ENCODE peak calls at places on chromosomes 16 and 17, in eight cellular contexts. One of them, this sample, is unnamed.

GRCh38 chr17:57862990-57863667 is 13.3 kb upstream of the MRPS23 start:
- DNase-seq in cardiac muscle cell: no peak
- DNase-seq in heart left ventricle: no peak
- DNase-seq in AG04450: no peak
- DNase-seq in astrocyte of the spinal cord: no peak
- DNase-seq in retinal pigment epithelial cell: no peak
- DNase-seq in MM.1S: no peak
- DNase-seq in AG09309: no peak
- DNase-seq in this sample: no peak

GRCh38 chr17:45848405-45848804 is 3.7 kb downstream of the SPPL2C start:
- DNase-seq in AG09309: no peak
- DNase-seq in AG04450: no peak
- DNase-seq in retinal pigment epithelial cell: no peak
- DNase-seq in cardiac muscle cell: no peak
- DNase-seq in astrocyte of the spinal cord: no peak
- DNase-seq in MM.1S: no peak
- DNase-seq in heart left ventricle: no peak
- DNase-seq in this sample: no peak

GRCh38 chr16:81189100-81189664 is 49.3 kb upstream of the BCO1 start:
- DNase-seq in astrocyte of the spinal cord: no peak
- DNase-seq in MM.1S: no peak
- DNase-seq in AG09309: peak
- DNase-seq in retinal pigment epithelial cell: peak
- DNase-seq in AG04450: peak
- DNase-seq in cardiac muscle cell: peak
- DNase-seq in heart left ventricle: peak
- DNase-seq in this sample: no peak

GRCh38 chr16:69130461-69130860 is 1.9 kb downstream of the CHTF8 start:
- DNase-seq in AG04450: no peak
- DNase-seq in retinal pigment epithelial cell: no peak
- DNase-seq in heart left ventricle: no peak
- DNase-seq in MM.1S: no peak
- DNase-seq in AG09309: no peak
- DNase-seq in astrocyte of the spinal cord: no peak
- DNase-seq in cardiac muscle cell: no peak
- DNase-seq in this sample: no peak

GRCh38 chr16:14489460-14489859 is 140.6 kb downstream of the PARN start:
- DNase-seq in AG04450: no peak
- DNase-seq in heart left ventricle: no peak
- DNase-seq in retinal pigment epithelial cell: no peak
- DNase-seq in astrocyte of the spinal cord: no peak
- DNase-seq in AG09309: no peak
- DNase-seq in cardiac muscle cell: peak
- DNase-seq in MM.1S: no peak
- DNase-seq in this sample: peak

GRCh38 chr17:41939044-41939695 is 8.8 kb downstream of the ODAD4 start:
- DNase-seq in AG09309: no peak
- DNase-seq in heart left ventricle: no peak
- DNase-seq in AG04450: no peak
- DNase-seq in MM.1S: no peak
- DNase-seq in astrocyte of the spinal cord: no peak
- DNase-seq in retinal pigment epithelial cell: no peak
- DNase-seq in cardiac muscle cell: no peak
- DNase-seq in this sample: no peak

GRCh38 chr17:81734405-81735055 is 22.4 kb downstream of the SLC25A10 start:
- DNase-seq in AG04450: no peak
- DNase-seq in cardiac muscle cell: no peak
- DNase-seq in MM.1S: no peak
- DNase-seq in AG09309: no peak
- DNase-seq in astrocyte of the spinal cord: no peak
- DNase-seq in heart left ventricle: no peak
- DNase-seq in retinal pigment epithelial cell: no peak
- DNase-seq in this sample: no peak

GRCh38 chr17:47615766-47616424 is 33.8 kb upstream of the KPNB1 start:
- DNase-seq in cardiac muscle cell: peak
- DNase-seq in heart left ventricle: no peak
- DNase-seq in AG04450: no peak
- DNase-seq in retinal pigment epithelial cell: no peak
- DNase-seq in AG09309: peak
- DNase-seq in MM.1S: peak
- DNase-seq in astrocyte of the spinal cord: peak
- DNase-seq in this sample: peak

GRCh38 chr17:32875904-32876413 is 965 bp downstream of the MYO1D start:
- DNase-seq in retinal pigment epithelial cell: no peak
- DNase-seq in cardiac muscle cell: peak
- DNase-seq in heart left ventricle: no peak
- DNase-seq in AG04450: no peak
- DNase-seq in MM.1S: peak
- DNase-seq in AG09309: no peak
- DNase-seq in astrocyte of the spinal cord: peak
- DNase-seq in this sample: no peak

GRCh38 chr17:1076299-1076981 is 79.5 kb downstream of the TIMM22 start:
- DNase-seq in cardiac muscle cell: no peak
- DNase-seq in astrocyte of the spinal cord: no peak
- DNase-seq in MM.1S: peak
- DNase-seq in AG09309: no peak
- DNase-seq in retinal pigment epithelial cell: no peak
- DNase-seq in heart left ventricle: no peak
- DNase-seq in AG04450: no peak
- DNase-seq in this sample: no peak

GRCh38 chr17:39627717-39628516 is 1.2 kb downstream of the PPP1R1B start:
- DNase-seq in AG04450: no peak
- DNase-seq in MM.1S: no peak
- DNase-seq in heart left ventricle: no peak
- DNase-seq in astrocyte of the spinal cord: no peak
- DNase-seq in retinal pigment epithelial cell: no peak
- DNase-seq in cardiac muscle cell: no peak
- DNase-seq in AG09309: no peak
- DNase-seq in this sample: no peak

GRCh38 chr17:35742496-35742895 is 10.5 kb downstream of the GAS2L2 start:
- DNase-seq in MM.1S: no peak
- DNase-seq in AG04450: no peak
- DNase-seq in retinal pigment epithelial cell: no peak
- DNase-seq in cardiac muscle cell: no peak
- DNase-seq in heart left ventricle: no peak
- DNase-seq in astrocyte of the spinal cord: no peak
- DNase-seq in AG09309: no peak
- DNase-seq in this sample: no peak

GRCh38 chr16:78563905-78564304 is 464.5 kb downstream of the WWOX start:
- DNase-seq in retinal pigment epithelial cell: peak
- DNase-seq in AG09309: no peak
- DNase-seq in heart left ventricle: no peak
- DNase-seq in astrocyte of the spinal cord: no peak
- DNase-seq in cardiac muscle cell: no peak
- DNase-seq in AG04450: no peak
- DNase-seq in MM.1S: peak
- DNase-seq in this sample: no peak

GRCh38 chr17:62649570-62649969 is 22.1 kb downstream of the MRC2 start:
- DNase-seq in MM.1S: no peak
- DNase-seq in AG09309: no peak
- DNase-seq in astrocyte of the spinal cord: no peak
- DNase-seq in retinal pigment epithelial cell: no peak
- DNase-seq in AG04450: no peak
- DNase-seq in cardiac muscle cell: no peak
- DNase-seq in heart left ventricle: no peak
- DNase-seq in this sample: no peak

GRCh38 chr17:73639322-73639721 is 4.9 kb downstream of the SDK2 start:
- DNase-seq in retinal pigment epithelial cell: no peak
- DNase-seq in MM.1S: no peak
- DNase-seq in astrocyte of the spinal cord: peak
- DNase-seq in AG09309: no peak
- DNase-seq in heart left ventricle: no peak
- DNase-seq in cardiac muscle cell: no peak
- DNase-seq in AG04450: no peak
- DNase-seq in this sample: no peak

GRCh38 chr17:64617125-64617780 is 44.9 kb downstream of the SMURF2 start:
- DNase-seq in retinal pigment epithelial cell: no peak
- DNase-seq in AG04450: no peak
- DNase-seq in cardiac muscle cell: no peak
- DNase-seq in astrocyte of the spinal cord: no peak
- DNase-seq in heart left ventricle: no peak
- DNase-seq in MM.1S: no peak
- DNase-seq in AG09309: no peak
- DNase-seq in this sample: no peak

GRCh38 chr17:27526603-27527002 is 70.4 kb downstream of the KSR1 start:
- DNase-seq in AG09309: no peak
- DNase-seq in MM.1S: no peak
- DNase-seq in astrocyte of the spinal cord: peak
- DNase-seq in cardiac muscle cell: peak
- DNase-seq in AG04450: no peak
- DNase-seq in retinal pigment epithelial cell: no peak
- DNase-seq in heart left ventricle: peak
- DNase-seq in this sample: peak

GRCh38 chr17:62792122-62792800 is 15.9 kb downstream of the MARCHF10 start:
- DNase-seq in astrocyte of the spinal cord: peak
- DNase-seq in heart left ventricle: no peak
- DNase-seq in AG09309: peak
- DNase-seq in AG04450: peak
- DNase-seq in MM.1S: no peak
- DNase-seq in retinal pigment epithelial cell: peak
- DNase-seq in cardiac muscle cell: peak
- DNase-seq in this sample: no peak

GRCh38 chr16:83002351-83003334 is 375.9 kb downstream of the CDH13 start:
- DNase-seq in AG04450: peak
- DNase-seq in MM.1S: no peak
- DNase-seq in astrocyte of the spinal cord: peak
- DNase-seq in cardiac muscle cell: peak
- DNase-seq in retinal pigment epithelial cell: no peak
- DNase-seq in heart left ventricle: no peak
- DNase-seq in AG09309: no peak
- DNase-seq in this sample: no peak

GRCh38 chr16:86521236-86522197 is 11.2 kb downstream of the FOXF1 start:
- DNase-seq in heart left ventricle: no peak
- DNase-seq in retinal pigment epithelial cell: no peak
- DNase-seq in AG09309: no peak
- DNase-seq in AG04450: no peak
- DNase-seq in MM.1S: no peak
- DNase-seq in cardiac muscle cell: no peak
- DNase-seq in astrocyte of the spinal cord: no peak
- DNase-seq in this sample: no peak

GRCh38 chr17:49438439-49438861 is 23.8 kb upstream of the PHB1 start:
- DNase-seq in AG04450: no peak
- DNase-seq in MM.1S: no peak
- DNase-seq in heart left ventricle: no peak
- DNase-seq in astrocyte of the spinal cord: no peak
- DNase-seq in AG09309: no peak
- DNase-seq in retinal pigment epithelial cell: no peak
- DNase-seq in cardiac muscle cell: no peak
- DNase-seq in this sample: no peak

GRCh38 chr17:45092932-45093430 is 31.9 kb downstream of the NMT1 start:
- DNase-seq in cardiac muscle cell: peak
- DNase-seq in MM.1S: no peak
- DNase-seq in heart left ventricle: peak
- DNase-seq in retinal pigment epithelial cell: peak
- DNase-seq in AG04450: peak
- DNase-seq in AG09309: peak
- DNase-seq in astrocyte of the spinal cord: peak
- DNase-seq in this sample: no peak

GRCh38 chr17:64575431-64575830 is 68.7 kb downstream of the CEP95 start:
- DNase-seq in retinal pigment epithelial cell: no peak
- DNase-seq in cardiac muscle cell: no peak
- DNase-seq in astrocyte of the spinal cord: no peak
- DNase-seq in heart left ventricle: no peak
- DNase-seq in MM.1S: no peak
- DNase-seq in AG09309: no peak
- DNase-seq in AG04450: no peak
- DNase-seq in this sample: no peak

GRCh38 chr16:19389246-19389645 is 28.4 kb upstream of the TMC5 start:
- DNase-seq in AG04450: no peak
- DNase-seq in MM.1S: peak
- DNase-seq in retinal pigment epithelial cell: no peak
- DNase-seq in cardiac muscle cell: peak
- DNase-seq in heart left ventricle: no peak
- DNase-seq in AG09309: no peak
- DNase-seq in astrocyte of the spinal cord: no peak
- DNase-seq in this sample: peak

GRCh38 chr17:79741401-79741750 is 10.6 kb downstream of the ENPP7 start:
- DNase-seq in astrocyte of the spinal cord: no peak
- DNase-seq in heart left ventricle: no peak
- DNase-seq in AG04450: no peak
- DNase-seq in retinal pigment epithelial cell: no peak
- DNase-seq in MM.1S: no peak
- DNase-seq in cardiac muscle cell: no peak
- DNase-seq in AG09309: no peak
- DNase-seq in this sample: no peak
- H3K4me3 ChIP-seq in astrocyte of the spinal cord: no peak
- H3K4me3 ChIP-seq in heart left ventricle: no peak
- H3K4me3 ChIP-seq in AG04450: no peak
- H3K4me3 ChIP-seq in retinal pigment epithelial cell: no peak
- H3K4me3 ChIP-seq in MM.1S: no peak
- H3K4me3 ChIP-seq in cardiac muscle cell: peak
- H3K4me3 ChIP-seq in AG09309: no peak
- H3K4me3 ChIP-seq in this sample: no peak

GRCh38 chr17:12790806-12791148 is 1.5 kb downstream of the ARHGAP44 start:
- DNase-seq in cardiac muscle cell: no peak
- DNase-seq in retinal pigment epithelial cell: no peak
- DNase-seq in AG09309: no peak
- DNase-seq in MM.1S: no peak
- DNase-seq in AG04450: no peak
- DNase-seq in heart left ventricle: no peak
- DNase-seq in astrocyte of the spinal cord: no peak
- DNase-seq in this sample: no peak
- H3K4me3 ChIP-seq in cardiac muscle cell: peak
- H3K4me3 ChIP-seq in retinal pigment epithelial cell: no peak
- H3K4me3 ChIP-seq in AG09309: no peak
- H3K4me3 ChIP-seq in MM.1S: no peak
- H3K4me3 ChIP-seq in AG04450: no peak
- H3K4me3 ChIP-seq in heart left ventricle: no peak
- H3K4me3 ChIP-seq in astrocyte of the spinal cord: no peak
- H3K4me3 ChIP-seq in this sample: no peak

GRCh38 chr17:76498886-76499667 is 2.1 kb downstream of the RHBDF2 start:
- DNase-seq in MM.1S: no peak
- DNase-seq in AG09309: no peak
- DNase-seq in retinal pigment epithelial cell: no peak
- DNase-seq in AG04450: no peak
- DNase-seq in heart left ventricle: no peak
- DNase-seq in astrocyte of the spinal cord: no peak
- DNase-seq in cardiac muscle cell: no peak
- DNase-seq in this sample: no peak
- H3K4me3 ChIP-seq in MM.1S: peak
- H3K4me3 ChIP-seq in AG09309: no peak
- H3K4me3 ChIP-seq in retinal pigment epithelial cell: no peak
- H3K4me3 ChIP-seq in AG04450: no peak
- H3K4me3 ChIP-seq in heart left ventricle: no peak
- H3K4me3 ChIP-seq in astrocyte of the spinal cord: peak
- H3K4me3 ChIP-seq in cardiac muscle cell: no peak
- H3K4me3 ChIP-seq in this sample: no peak

GRCh38 chr17:79795795-79796569 is 895 bp downstream of the CBX8 start:
- DNase-seq in heart left ventricle: no peak
- DNase-seq in astrocyte of the spinal cord: no peak
- DNase-seq in retinal pigment epithelial cell: no peak
- DNase-seq in MM.1S: no peak
- DNase-seq in AG09309: no peak
- DNase-seq in cardiac muscle cell: no peak
- DNase-seq in AG04450: no peak
- DNase-seq in this sample: no peak
- H3K4me3 ChIP-seq in heart left ventricle: peak
- H3K4me3 ChIP-seq in astrocyte of the spinal cord: peak
- H3K4me3 ChIP-seq in retinal pigment epithelial cell: peak
- H3K4me3 ChIP-seq in MM.1S: peak
- H3K4me3 ChIP-seq in AG09309: peak
- H3K4me3 ChIP-seq in cardiac muscle cell: peak
- H3K4me3 ChIP-seq in AG04450: peak
- H3K4me3 ChIP-seq in this sample: peak

This sample was measured in Jurkat, Clone E6-1.